ENCODE peak calls at places on chromosomes 2 and 18, in five cellular contexts. One of them, this sample, is unnamed.

GRCh38 chr2:82636411-82637020 is 1822.6 kb downstream of the SUCLG1 start:
- DNase-seq in posterior cingulate gyrus: no peak
- DNase-seq in T-helper 1 cell: no peak
- DNase-seq in body of pancreas: no peak
- DNase-seq in activated naive CD8-positive, alpha-beta T cell treated with anti-CD3 and anti-CD28 coated beads for 36 hours: no peak
- DNase-seq in this sample: no peak

GRCh38 chr2:189393440-189394111 is 47.7 kb upstream of the WDR75 start:
- DNase-seq in T-helper 1 cell: no peak
- DNase-seq in posterior cingulate gyrus: no peak
- DNase-seq in body of pancreas: no peak
- DNase-seq in activated naive CD8-positive, alpha-beta T cell treated with anti-CD3 and anti-CD28 coated beads for 36 hours: no peak
- DNase-seq in this sample: no peak

GRCh38 chr2:133511679-133512078 is 56.6 kb downstream of the NCKAP5 start:
- DNase-seq in posterior cingulate gyrus: no peak
- DNase-seq in activated naive CD8-positive, alpha-beta T cell treated with anti-CD3 and anti-CD28 coated beads for 36 hours: no peak
- DNase-seq in T-helper 1 cell: no peak
- DNase-seq in body of pancreas: no peak
- DNase-seq in this sample: no peak

GRCh38 chr2:230677182-230677946 is 35.3 kb upstream of the CAB39 start:
- DNase-seq in posterior cingulate gyrus: no peak
- DNase-seq in body of pancreas: no peak
- DNase-seq in T-helper 1 cell: no peak
- DNase-seq in activated naive CD8-positive, alpha-beta T cell treated with anti-CD3 and anti-CD28 coated beads for 36 hours: no peak
- DNase-seq in this sample: no peak

GRCh38 chr2:118310016-118310877 is 222.0 kb downstream of the INSIG2 start:
- DNase-seq in body of pancreas: no peak
- DNase-seq in T-helper 1 cell: no peak
- DNase-seq in posterior cingulate gyrus: peak; percentile 86
- DNase-seq in activated naive CD8-positive, alpha-beta T cell treated with anti-CD3 and anti-CD28 coated beads for 36 hours: peak; percentile 71
- DNase-seq in this sample: peak; percentile 56

GRCh38 chr2:232525796-232526195 is at the start of gene CHRND:
- DNase-seq in posterior cingulate gyrus: no peak
- DNase-seq in body of pancreas: peak; percentile 70
- DNase-seq in T-helper 1 cell: no peak
- DNase-seq in activated naive CD8-positive, alpha-beta T cell treated with anti-CD3 and anti-CD28 coated beads for 36 hours: no peak
- DNase-seq in this sample: no peak

GRCh38 chr2:12262681-12263436 is 453.9 kb upstream of the TRIB2 start:
- DNase-seq in T-helper 1 cell: no peak
- DNase-seq in posterior cingulate gyrus: no peak
- DNase-seq in body of pancreas: peak; percentile 43
- DNase-seq in activated naive CD8-positive, alpha-beta T cell treated with anti-CD3 and anti-CD28 coated beads for 36 hours: no peak
- DNase-seq in this sample: no peak

GRCh38 chr2:105789745-105790466 is 45.2 kb downstream of the NCK2 start:
- DNase-seq in body of pancreas: no peak
- DNase-seq in activated naive CD8-positive, alpha-beta T cell treated with anti-CD3 and anti-CD28 coated beads for 36 hours: peak; percentile 76
- DNase-seq in T-helper 1 cell: no peak
- DNase-seq in posterior cingulate gyrus: no peak
- DNase-seq in this sample: peak; percentile 67

GRCh38 chr2:160210599-160211138 is 10.6 kb upstream of the ITGB6 start:
- DNase-seq in posterior cingulate gyrus: peak; percentile 75
- DNase-seq in body of pancreas: peak; percentile 81
- DNase-seq in activated naive CD8-positive, alpha-beta T cell treated with anti-CD3 and anti-CD28 coated beads for 36 hours: peak; percentile 71
- DNase-seq in T-helper 1 cell: peak; percentile 20
- DNase-seq in this sample: peak; percentile 50

GRCh38 chr18:6482198-6482977 is 67.7 kb upstream of the L3MBTL4 start:
- DNase-seq in activated naive CD8-positive, alpha-beta T cell treated with anti-CD3 and anti-CD28 coated beads for 36 hours: peak; percentile 10
- DNase-seq in T-helper 1 cell: no peak
- DNase-seq in posterior cingulate gyrus: no peak
- DNase-seq in body of pancreas: peak; percentile 57
- DNase-seq in this sample: no peak

GRCh38 chr18:76474824-76475223 is 20.2 kb downstream of the ZNF516 start:
- DNase-seq in body of pancreas: no peak
- DNase-seq in T-helper 1 cell: no peak
- DNase-seq in posterior cingulate gyrus: no peak
- DNase-seq in activated naive CD8-positive, alpha-beta T cell treated with anti-CD3 and anti-CD28 coated beads for 36 hours: no peak
- DNase-seq in this sample: no peak

This sample was measured in CD4-positive, alpha-beta T cell.